ENCODE peak calls at places on chromosomes 3 and 15, in ten cellular contexts. T is caudate nucleus; Y is stimulated activated CD8-positive, alpha-beta memory T cell treated with anti-CD3 and anti-CD28 coated beads, Interleukin-4, amount 100 ng/mL, for 24 hours; O is activated CD4-positive, alpha-beta T cell treated with anti-CD3 and anti-CD28 coated beads, Interleukin-2, amount 50 U/mL, for 48 hours; G is activated T-helper 9 cell treated with anti-CD3 and anti-CD28 coated beads, Interleukin-2, amount 50 U/mL, for 16 hours; I is RPMI8226; A is left colon; Q is activated T-cell treated with anti-CD3 and anti-CD28 coated beads, Interleukin-2, amount 50 U/mL, for 24 hours; S is LHCN-M2; E is MCF 10A. U is an unnamed sample.

GRCh38 chr3:181487236-181487978 is 224.3 kb upstream of the SOX2 start:
- DNase-seq in G (no peak), E (no peak), T (no peak), O (no peak), A (no peak), Q (no peak), I (peak; percentile 94), Y (no peak), S (no peak), U (no peak)

GRCh38 chr15:59303641-59304433 is 68.8 kb downstream of the MYO1E start:
- DNase-seq in T (no peak), I (no peak), Y (no peak), E (peak; percentile 74), G (no peak), Q (no peak), S (peak; percentile 60), O (no peak), A (no peak), U (no peak)

GRCh38 chr3:66572938-66573710 is 72.3 kb upstream of the LRIG1 start:
- DNase-seq in A (no peak), I (peak; percentile 38), Y (no peak), Q (no peak), G (no peak), S (no peak), E (no peak), T (no peak), O (peak; percentile 5), U (peak; percentile 16)

GRCh38 chr3:7924228-7924627 is 577.4 kb upstream of the LMCD1 start:
- DNase-seq in A (no peak), E (no peak), S (no peak), Q (no peak), G (no peak), T (no peak), Y (no peak), O (no peak), I (no peak), U (no peak)

GRCh38 chr15:29383367-29383766 is 113.7 kb upstream of the NSMCE3 start:
- DNase-seq in S (no peak), A (no peak), I (no peak), O (no peak), Y (no peak), Q (no peak), E (no peak), T (no peak), G (no peak), U (no peak)

GRCh38 chr3:139630532-139630931 is 47.2 kb downstream of the NMNAT3 start:
- DNase-seq in E (no peak), Y (no peak), O (no peak), A (no peak), S (no peak), G (no peak), T (no peak), Q (no peak), I (no peak), U (no peak)

GRCh38 chr3:150105886-150106612 is 135.4 kb upstream of the PFN2 start:
- DNase-seq in A (no peak), Q (no peak), E (no peak), T (no peak), Y (no peak), I (no peak), G (no peak), S (peak; percentile 71), O (no peak), U (no peak)

GRCh38 chr3:135995766-135996165 is 30.2 kb downstream of the PPP2R3A start:
- DNase-seq in S (no peak), I (no peak), Y (no peak), O (no peak), Q (no peak), T (no peak), A (no peak), G (no peak), E (no peak), U (no peak)

GRCh38 chr3:123272547-123272946 is 70.8 kb downstream of the SEC22A start:
- DNase-seq in S (peak; percentile 38), E (no peak), Q (no peak), A (no peak), G (no peak), I (no peak), O (no peak), Y (no peak), T (no peak), U (peak; percentile 8)

GRCh38 chr15:87949934-87950298 is 306.6 kb downstream of the NTRK3 start:
- DNase-seq in G (no peak), T (no peak), Y (no peak), I (no peak), Q (no peak), A (no peak), E (no peak), S (no peak), O (no peak), U (no peak)

GRCh38 chr15:97745481-97746071 is 214.9 kb upstream of the ARRDC4 start:
- DNase-seq in E (peak; percentile 69), A (no peak), Y (no peak), I (peak; percentile 59), T (no peak), G (no peak), O (peak; percentile 19), Q (no peak), S (no peak), U (peak; percentile 59)

GRCh38 chr3:100072328-100073048 is 41.8 kb downstream of the FILIP1L start:
- DNase-seq in E (peak; percentile 48), Y (no peak), A (no peak), S (no peak), I (no peak), Q (no peak), O (no peak), G (no peak), T (no peak), U (no peak)

GRCh38 chr3:150970665-150971327 is 1.7 kb downstream of the CLRN1 start:
- DNase-seq in I (no peak), G (no peak), T (no peak), E (peak; percentile 58), Q (no peak), S (peak; percentile 65), Y (no peak), O (no peak), A (no peak), U (peak; percentile 72)

GRCh38 chr3:127961963-127962362 is 46.9 kb downstream of the KBTBD12 start:
- DNase-seq in T (no peak), S (peak; percentile 11), I (no peak), O (no peak), E (peak; percentile 69), Y (no peak), Q (no peak), A (peak; percentile 39), G (no peak), U (peak; percentile 46)

GRCh38 chr15:82043726-82044372 is 2.0 kb downstream of the MEX3B start:
- DNase-seq in A (no peak), E (no peak), Y (no peak), S (no peak), I (no peak), Q (no peak), G (no peak), T (no peak), O (no peak), U (no peak)

GRCh38 chr3:99548674-99549073 is 89.7 kb upstream of the COL8A1 start:
- DNase-seq in T (no peak), S (no peak), Y (no peak), I (no peak), Q (no peak), O (no peak), E (no peak), A (no peak), G (no peak), U (no peak)

GRCh38 chr15:71455107-71455506 is 339.8 kb downstream of the THSD4 start:
- DNase-seq in T (no peak), S (peak; percentile 27), Y (no peak), E (peak; percentile 58), I (no peak), A (no peak), Q (no peak), G (no peak), O (no peak), U (no peak)

GRCh38 chr15:74850398-74850797 is 7.4 kb upstream of the ULK3 start:
- DNase-seq in O (no peak), A (no peak), Y (no peak), S (no peak), Q (no peak), I (no peak), T (no peak), G (no peak), E (no peak), U (no peak)

GRCh38 chr15:43529141-43529540 is 11.7 kb downstream of the MAP1A start:
- DNase-seq in A (no peak), S (no peak), T (no peak), I (no peak), Q (no peak), G (no peak), O (no peak), E (no peak), Y (no peak), U (no peak)

GRCh38 chr3:185995352-185995751 is 57.5 kb upstream of the TRA2B start:
- DNase-seq in A (no peak), Y (no peak), Q (no peak), T (no peak), G (no peak), E (peak; percentile 51), O (no peak), S (peak; percentile 46), I (no peak), U (peak; percentile 51)

GRCh38 chr3:137039570-137039969 is 81.8 kb downstream of the IL20RB start:
- DNase-seq in E (peak; percentile 47), A (no peak), O (no peak), Y (no peak), G (no peak), T (no peak), Q (no peak), I (no peak), S (no peak), U (no peak)

GRCh38 chr3:13231781-13232515 is 158.7 kb upstream of the IQSEC1 start:
- DNase-seq in E (no peak), G (no peak), O (no peak), A (no peak), T (peak; percentile 76), Q (no peak), S (no peak), Y (no peak), I (peak; percentile 43), U (no peak)

GRCh38 chr3:80307844-80308243 is 540.0 kb upstream of the ROBO1 start:
- DNase-seq in E (no peak), G (no peak), S (no peak), O (no peak), T (no peak), I (no peak), Q (no peak), Y (no peak), A (no peak), U (no peak)

GRCh38 chr3:99637041-99637380 is 1.4 kb upstream of the COL8A1 start:
- DNase-seq in S (no peak), O (no peak), T (no peak), A (no peak), I (no peak), G (no peak), Y (no peak), Q (no peak), E (peak; percentile 79), U (peak; percentile 24)

GRCh38 chr3:154111365-154111764 is 9.8 kb upstream of the ARHGEF26 start:
- DNase-seq in E (no peak), T (no peak), A (no peak), S (no peak), Q (no peak), G (no peak), O (no peak), Y (no peak), I (no peak), U (no peak)

U was measured in RKO.